ENCODE peak calls at places on chromosomes 11 and 22, in ten cellular contexts. F is sciatic nerve, M is HTR-8/SVneo, Z is glomerular endothelial cell, Q is NT2/D1, B is NCI-H774, R is uterus, P is pancreas, G is iPS-NIHi11, Y is HS-5. A is an unnamed sample.

GRCh38 chr11:83306385-83307080 is 20.4 kb upstream of the CCDC90B start:
- DNase-seq in F (no peak), M (no peak), Z (no peak), Q (no peak), B (no peak), R (no peak), P (no peak), G (no peak), Y (no peak), A (no peak)

GRCh38 chr22:49303061-49303735 is 524.5 kb downstream of the BRD1 start:
- DNase-seq in F (peak), M (no peak), Z (no peak), Q (no peak), B (no peak), R (no peak), P (no peak), G (no peak), Y (no peak), A (peak)

GRCh38 chr11:61266602-61267001 is 25.6 kb downstream of the PGA5 start:
- DNase-seq in F (no peak), M (no peak), Z (no peak), Q (no peak), B (no peak), R (no peak), P (no peak), G (no peak), Y (no peak), A (no peak)

GRCh38 chr11:61697764-61698163 is 17.6 kb downstream of the DAGLA start:
- DNase-seq in F (no peak), M (no peak), Z (no peak), Q (no peak), B (no peak), R (no peak), P (no peak), G (no peak), Y (no peak), A (no peak)

GRCh38 chr11:12074529-12075195 is 35.7 kb upstream of the MICAL2 start:
- DNase-seq in F (no peak), M (no peak), Z (no peak), Q (no peak), B (no peak), R (no peak), P (no peak), G (no peak), Y (no peak), A (peak)

GRCh38 chr22:39463931-39464390 is 7.1 kb downstream of the MGAT3 start:
- DNase-seq in F (no peak), M (no peak), Z (no peak), Q (no peak), B (no peak), R (no peak), P (no peak), G (no peak), Y (no peak), A (no peak)

GRCh38 chr11:6635082-6635932 is 16.1 kb upstream of the TPP1 start:
- DNase-seq in F (peak), M (peak), Z (peak), Q (no peak), B (no peak), R (peak), P (no peak), G (no peak), Y (peak), A (no peak)

GRCh38 chr11:40417627-40418026 is 1041.8 kb downstream of the LRRC4C start:
- DNase-seq in F (no peak), M (no peak), Z (no peak), Q (no peak), B (no peak), R (no peak), P (no peak), G (no peak), Y (no peak), A (no peak)

GRCh38 chr22:17787159-17788022 is 13.1 kb upstream of the BID start:
- DNase-seq in F (no peak), M (no peak), Z (no peak), Q (no peak), B (no peak), R (no peak), P (no peak), G (no peak), Y (no peak), A (no peak)

GRCh38 chr11:115132829-115133228 is 371.4 kb downstream of the CADM1 start:
- DNase-seq in F (no peak), M (no peak), Z (no peak), Q (no peak), B (no peak), R (no peak), P (no peak), G (peak), Y (no peak), A (peak)

GRCh38 chr22:38782402-38783094 is 11.4 kb downstream of the DNAL4 start:
- DNase-seq in F (no peak), M (no peak), Z (no peak), Q (no peak), B (no peak), R (no peak), P (no peak), G (peak), Y (no peak), A (no peak)

GRCh38 chr11:105181521-105181920 is 42.0 kb upstream of the CARD18 start:
- DNase-seq in F (no peak), M (no peak), Z (no peak), Q (no peak), B (no peak), R (no peak), P (no peak), G (no peak), Y (no peak), A (no peak)

GRCh38 chr11:79173615-79174014 is 267.2 kb downstream of the TENM4 start:
- DNase-seq in F (no peak), M (no peak), Z (no peak), Q (no peak), B (no peak), R (no peak), P (no peak), G (no peak), Y (no peak), A (no peak)

GRCh38 chr22:30056015-30056414 is 24.2 kb upstream of the HORMAD2 start:
- DNase-seq in F (no peak), M (no peak), Z (no peak), Q (no peak), B (no peak), R (no peak), P (no peak), G (no peak), Y (no peak), A (no peak)

GRCh38 chr11:119816660-119817059 is 87.7 kb upstream of the NECTIN1 start:
- DNase-seq in F (no peak), M (no peak), Z (no peak), Q (no peak), B (no peak), R (no peak), P (no peak), G (no peak), Y (no peak), A (no peak)

GRCh38 chr11:1196516-1197391 is 26.1 kb upstream of the MUC5B start:
- DNase-seq in F (peak), M (no peak), Z (no peak), Q (no peak), B (no peak), R (peak), P (peak), G (peak), Y (no peak), A (peak)

GRCh38 chr11:59785818-59786217 is 24.8 kb downstream of the MRPL16 start:
- DNase-seq in F (no peak), M (no peak), Z (no peak), Q (no peak), B (no peak), R (no peak), P (no peak), G (no peak), Y (no peak), A (no peak)

A was measured in mesenteric fat pad.